ENCODE peak calls at places on chromosomes 2 and 18, in four cellular contexts. Q is ovary, V is GM06990, Y is GM23338. D is an unnamed sample. For H3K36me3, the result is how much of the 10 kb centered on the place peaks cover.

GRCh38 chr18:73646196-73646595 is 501.4 kb downstream of the FBXO15 start:
- DNase-seq in V (no peak), Q (no peak), Y (no peak), D (no peak)

GRCh38 chr2:7567646-7568045 is 650.4 kb downstream of the RNF144A start:
- DNase-seq in Q (no peak), Y (peak), V (peak), D (no peak)

GRCh38 chr2:240369725-240370585 is 65.5 kb upstream of the GPC1 start:
- DNase-seq in Y (no peak), V (no peak), Q (peak), D (peak)

GRCh38 chr2:199851499-199851816 is 466 bp upstream of the FTCDNL1 start:
- DNase-seq in Q (no peak), Y (no peak), V (no peak), D (no peak)

GRCh38 chr18:37689841-37690240 is 124.2 kb upstream of the CELF4 start:
- DNase-seq in Q (no peak), V (no peak), Y (no peak), D (no peak)

GRCh38 chr2:11123001-11123809 is 32.1 kb upstream of the SLC66A3 start:
- DNase-seq in Y (no peak), V (no peak), Q (no peak), D (no peak)

GRCh38 chr2:73075477-73076373 is 4.2 kb upstream of the SFXN5 start:
- DNase-seq in V (no peak), Y (no peak), Q (peak), D (peak)

GRCh38 chr2:206611191-206611590 is 31.1 kb upstream of the FAM237A start:
- DNase-seq in Q (no peak), V (no peak), Y (no peak), D (no peak)

GRCh38 chr2:144824611-144825010 is 304.7 kb upstream of the ZEB2 start:
- DNase-seq in V (no peak), Y (no peak), Q (no peak), D (no peak)

GRCh38 chr2:37523861-37524362 is 147.5 kb downstream of the CDC42EP3 start:
- DNase-seq in Y (no peak), Q (peak), V (no peak), D (peak)

GRCh38 chr18:76252880-76253279 is 242.2 kb downstream of the ZNF516 start:
- DNase-seq in Q (no peak), V (no peak), Y (peak), D (no peak)

GRCh38 chr18:77165489-77166415 is 33.2 kb upstream of the MBP start:
- DNase-seq in Y (no peak), Q (no peak), V (no peak), D (peak)

GRCh38 chr2:62010632-62011276 is 105.3 kb downstream of the COMMD1 start:
- DNase-seq in V (no peak), Y (no peak), Q (no peak), D (no peak)

GRCh38 chr2:68030529-68030928 is 32.3 kb downstream of the C1D start:
- DNase-seq in V (no peak), Y (no peak), Q (no peak), D (no peak)

GRCh38 chr2:102783506-102784189 is 21.8 kb downstream of the TMEM182 start:
- DNase-seq in V (no peak), Y (no peak), Q (no peak), D (no peak)

GRCh38 chr2:226131299-226131784 is 668.3 kb downstream of the IRS1 start:
- DNase-seq in V (no peak), Q (no peak), Y (no peak), D (no peak)

GRCh38 chr2:133235959-133236358 is 332.3 kb downstream of the NCKAP5 start:
- DNase-seq in Y (no peak), Q (no peak), V (no peak), D (no peak)

GRCh38 chr18:55685638-55686037 is 97.6 kb upstream of the TCF4 start:
- DNase-seq in V (no peak), Y (no peak), Q (no peak), D (no peak)

GRCh38 chr18:61502472-61502871 is 169.2 kb downstream of the CDH20 start:
- DNase-seq in V (no peak), Y (peak), Q (no peak), D (peak)

GRCh38 chr2:239012228-239012627 is 164.3 kb downstream of the TWIST2 start:
- DNase-seq in V (no peak), Q (no peak), Y (no peak), D (no peak)

GRCh38 chr2:85926931-85927527 is 38.2 kb upstream of the ST3GAL5 start:
- DNase-seq in V (no peak), Q (no peak), Y (no peak), D (no peak)

GRCh38 chr2:177211602-177212105 is 940 bp upstream of the HNRNPA3 start:
- DNase-seq in V (no peak), Y (no peak), Q (no peak), D (no peak)

GRCh38 chr2:241049739-241050623 is 51.6 kb downstream of the SNED1 start:
- DNase-seq in Y (peak), Q (no peak), V (peak), D (no peak)

DNA sequence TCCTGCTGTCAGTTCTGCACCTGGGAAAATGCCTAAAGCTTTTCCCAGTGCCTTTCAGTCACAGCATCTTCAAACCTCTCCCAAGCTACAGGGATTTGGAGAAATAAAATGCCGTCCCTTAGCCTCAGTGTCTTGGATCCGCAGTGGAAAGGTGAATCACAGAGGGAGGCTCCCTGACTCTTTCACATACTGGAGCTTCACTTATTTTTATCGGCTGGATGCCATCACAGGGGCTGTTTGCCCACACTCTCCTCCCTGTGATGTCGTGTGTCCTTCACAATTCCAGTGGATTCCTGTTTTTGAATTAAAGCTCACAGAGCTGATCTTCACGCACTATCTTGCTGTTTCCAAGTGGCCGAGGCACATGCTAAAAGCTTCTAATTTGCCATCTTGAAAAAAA is 1303.1 kb upstream of the DDX18 start:
- DNase-seq in Y (no peak), Q (no peak), V (no peak), D (no peak)
- H3K36me3 ChIP-seq in Y (under half), Q (under half), V (under half), D (under half)

GRCh38 chr2:98899041-98899702 is 36.9 kb downstream of the CRACDL start:
- DNase-seq in Q (no peak), Y (no peak), V (no peak), D (no peak)
- H3K36me3 ChIP-seq in Q (under half), Y (under half), V (under half), D (under half)

GRCh38 chr2:219453691-219454131 is 19.1 kb downstream of the SPEG start:
- DNase-seq in Q (peak), V (no peak), Y (peak), D (no peak)
- H3K36me3 ChIP-seq in Q (under half), V (under half), Y (under half), D (under half)

GRCh38 chr2:54629914-54630609 is 93.4 kb upstream of the EML6 start:
- DNase-seq in V (no peak), Y (no peak), Q (no peak), D (peak)

GRCh38 chr2:54630841-54631497 is 92.5 kb upstream of the EML6 start:
- DNase-seq in Y (no peak), Q (no peak), V (no peak), D (no peak)

GRCh38 chr2:54634012-54634411 is 89.5 kb upstream of the EML6 start:
- DNase-seq in Q (no peak), V (no peak), Y (no peak), D (no peak)

GRCh38 chr2:54632733-54633692 is 90.4 kb upstream of the EML6 start:
- DNase-seq in Y (no peak), V (no peak), Q (no peak), D (no peak)

DNA sequence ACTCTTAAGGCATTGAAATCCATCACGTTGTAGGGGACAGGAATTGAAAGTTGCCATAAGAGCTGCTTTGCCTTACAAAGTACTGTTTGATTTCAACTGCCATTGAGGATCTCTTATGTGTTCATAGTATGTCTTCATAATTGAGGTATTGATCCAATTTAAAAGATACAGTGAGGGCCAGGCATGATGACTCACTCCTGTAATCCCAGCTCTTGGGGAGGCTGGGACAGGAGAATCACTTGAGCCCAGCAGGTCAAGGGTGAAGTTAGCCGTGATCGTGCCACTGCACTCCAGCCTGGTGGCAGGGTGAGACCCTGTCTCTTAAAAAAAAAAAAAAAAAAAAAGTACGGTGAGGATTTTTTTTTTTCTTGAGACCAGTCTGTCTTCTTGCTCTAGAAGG is 91.7 kb upstream of the EML6 start:
- DNase-seq in Q (no peak), V (no peak), Y (no peak), D (no peak)
- H3K36me3 ChIP-seq in Q (under half), V (under half), Y (under half), D (under half)

GRCh38 chr18:12315481-12315880 is 7.4 kb downstream of the TUBB6 start:
- DNase-seq in Y (no peak), Q (no peak), V (no peak), D (no peak)

GRCh38 chr18:12318334-12318697 is 10.3 kb downstream of the TUBB6 start:
- DNase-seq in V (no peak), Y (no peak), Q (no peak), D (no peak)

GRCh38 chr18:12318857-12319256 is 10.8 kb downstream of the TUBB6 start:
- DNase-seq in Y (no peak), Q (no peak), V (no peak), D (no peak)

GRCh38 chr18:12315911-12316310 is 7.9 kb downstream of the TUBB6 start:
- DNase-seq in V (no peak), Y (no peak), Q (no peak), D (no peak)

DNA sequence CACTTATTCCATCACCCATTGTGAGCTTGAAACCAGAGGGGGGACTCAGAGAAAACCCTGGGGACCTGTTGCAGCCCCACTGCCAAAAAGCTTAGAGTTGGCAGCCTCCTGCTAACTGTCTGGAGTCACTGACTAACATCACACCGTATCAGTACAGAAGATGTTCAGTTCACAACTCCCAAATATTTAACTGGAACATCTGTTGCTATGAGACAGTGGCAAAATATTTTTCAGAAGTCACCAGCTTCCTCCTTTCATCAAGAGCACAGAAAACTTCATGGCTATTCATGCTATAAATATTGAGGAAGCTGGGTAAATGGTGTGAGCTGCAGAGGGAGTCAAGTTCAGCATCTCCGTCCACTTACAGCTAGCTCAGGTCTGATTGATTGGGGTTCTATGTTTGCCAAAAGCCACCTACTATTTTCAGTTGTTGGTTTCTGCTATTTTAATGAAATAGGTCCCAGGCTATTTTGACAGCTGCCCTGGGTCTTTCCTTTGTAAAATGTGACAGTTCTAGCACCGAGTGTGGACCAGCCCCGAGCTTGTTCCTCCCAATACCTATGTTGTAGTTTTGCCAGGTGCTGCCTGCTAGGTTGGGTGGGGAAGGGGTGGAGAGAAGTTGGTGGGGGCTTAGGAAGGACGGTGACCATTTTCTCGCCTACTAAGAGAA is 9.8 kb downstream of the TUBB6 start:
- DNase-seq in V (no peak), Q (no peak), Y (no peak), D (no peak)
- H3K36me3 ChIP-seq in V (under half), Q (under half), Y (under half), D (half or more)

GRCh38 chr2:135124924-135125886 is 73.1 kb downstream of the RAB3GAP1 start:
- DNase-seq in V (no peak), Q (no peak), Y (no peak), D (no peak)
- H3K36me3 ChIP-seq in V (under half), Q (under half), Y (under half), D (under half)

GRCh38 chr18:22336406-22336805 is 81.3 kb downstream of the CTAGE1 start:
- DNase-seq in Y (no peak), V (no peak), Q (no peak), D (no peak)

GRCh38 chr18:22335644-22336275 is 82.0 kb downstream of the CTAGE1 start:
- DNase-seq in Q (no peak), V (no peak), Y (no peak), D (no peak)

GRCh38 chr18:22339913-22340312 is 77.8 kb downstream of the CTAGE1 start:
- DNase-seq in Y (no peak), Q (no peak), V (no peak), D (no peak)

GRCh38 chr18:22337311-22337710 is 80.4 kb downstream of the CTAGE1 start:
- DNase-seq in V (no peak), Y (no peak), Q (no peak), D (no peak)

GRCh38 chr18:22337878-22338277 is 79.8 kb downstream of the CTAGE1 start:
- DNase-seq in V (no peak), Y (no peak), Q (no peak), D (no peak)
- H3K36me3 ChIP-seq in V (under half), Y (under half), Q (under half), D (under half)

GRCh38 chr2:19351499-19351898 is 6.9 kb downstream of the OSR1 start:
- DNase-seq in V (no peak), Y (peak), Q (no peak), D (no peak)

GRCh38 chr2:19354417-19355022 is 3.9 kb downstream of the OSR1 start:
- DNase-seq in Q (no peak), Y (no peak), V (no peak), D (no peak)

GRCh38 chr2:19353721-19354050 is 4.7 kb downstream of the OSR1 start:
- DNase-seq in Q (no peak), V (no peak), Y (no peak), D (no peak)

GRCh38 chr2:19351914-19352697 is 6.3 kb downstream of the OSR1 start:
- DNase-seq in V (no peak), Q (no peak), Y (peak), D (no peak)

DNA sequence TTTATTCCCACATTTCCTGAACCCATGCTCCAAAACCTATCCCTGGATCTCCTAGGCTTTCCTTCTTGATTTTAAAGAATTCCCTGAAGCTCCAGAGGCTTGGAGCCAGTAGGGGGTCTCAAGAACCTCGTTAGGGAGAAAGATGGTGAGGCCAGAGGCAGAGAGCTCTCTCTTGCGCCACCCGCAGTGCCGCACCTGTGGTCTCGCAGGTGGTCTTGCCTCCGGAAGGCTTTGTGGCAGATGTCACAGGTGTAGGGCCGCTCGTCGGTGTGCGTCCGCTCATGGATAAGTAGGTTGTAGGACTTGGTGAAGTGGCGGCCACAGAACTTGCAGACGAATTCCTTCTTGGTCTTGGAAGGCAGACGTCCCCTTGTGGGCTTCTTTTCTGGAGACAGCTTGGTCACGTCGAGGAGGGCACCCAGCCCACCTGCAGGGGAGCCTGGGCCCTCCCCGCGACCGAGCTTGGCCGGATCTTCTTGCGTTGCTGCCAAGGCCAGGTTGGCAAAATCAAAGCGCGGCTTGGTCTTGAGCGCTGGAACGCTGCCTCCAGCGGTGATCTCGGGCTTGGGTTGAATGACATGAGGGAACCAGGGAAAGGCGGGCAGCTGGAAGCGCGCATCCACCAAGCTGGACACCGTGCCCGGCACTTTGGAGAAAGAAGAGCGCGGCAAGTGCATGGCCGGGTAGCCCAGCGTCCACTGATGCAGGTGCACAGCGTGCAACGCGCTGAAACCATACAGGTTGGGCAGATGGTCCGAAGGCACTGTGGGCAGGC is 5.3 kb downstream of the OSR1 start:
- DNase-seq in V (no peak), Q (no peak), Y (peak), D (no peak)
- H3K36me3 ChIP-seq in V (under half), Q (under half), Y (under half), D (under half)

DNA sequence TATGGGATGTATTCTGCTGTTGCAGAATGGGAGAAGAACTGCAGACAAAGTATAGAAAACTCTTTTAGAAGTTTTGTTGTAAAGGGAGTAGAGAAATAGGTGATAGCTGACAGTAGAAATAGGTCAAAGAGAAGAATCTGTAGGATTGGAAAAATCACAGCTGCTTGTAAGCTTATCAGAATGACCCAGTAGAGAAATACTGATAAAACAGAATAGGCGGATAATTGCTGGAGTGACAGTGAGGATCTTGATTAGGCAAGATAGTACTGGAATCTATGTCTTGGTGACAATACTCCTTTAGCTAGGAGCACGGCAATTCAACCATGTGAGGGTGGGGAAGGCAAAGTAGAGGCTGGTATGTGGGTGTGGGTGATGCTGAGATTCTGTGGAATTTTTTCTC is 4.5 kb upstream of the SMAD4 start:
- DNase-seq in Y (no peak), V (no peak), Q (no peak), D (no peak)
- H3K36me3 ChIP-seq in Y (under half), V (under half), Q (under half), D (under half)

D was measured in tibial nerve.